ENCODE peak calls at places on chromosomes 2 and 18, in eight cellular contexts. G is T1000, O is anterior cingulate cortex, A is heart right ventricle, T is heart left ventricle, R is AG04450, F is T-helper 2 cell, K is hippocampal formation. Z is an unnamed sample.
A peak's percentile ranks its signal among the peaks of the same experiment; 100 is the strongest.

GRCh38 chr2:8539743-8540551 is 141.9 kb upstream of the ID2 start:
- DNase-seq in G (no peak), O (no peak), A (peak; percentile 44), T (peak; percentile 65), R (no peak), F (no peak), K (no peak), Z (no peak)

GRCh38 chr2:226660524-226660923 is 139.1 kb downstream of the IRS1 start:
- DNase-seq in G (no peak), O (no peak), A (peak; percentile 71), T (peak; percentile 54), R (peak; percentile 53), F (no peak), K (no peak), Z (no peak)

GRCh38 chr2:187640926-187641510 is 86.8 kb upstream of the TFPI start:
- DNase-seq in G (no peak), O (no peak), A (no peak), T (no peak), R (no peak), F (no peak), K (no peak), Z (no peak)

GRCh38 chr18:211582-211981 is 53.2 kb downstream of the USP14 start:
- DNase-seq in G (no peak), O (no peak), A (no peak), T (no peak), R (no peak), F (no peak), K (no peak), Z (no peak)

GRCh38 chr2:174634130-174635014 is 36.8 kb upstream of the WIPF1 start:
- DNase-seq in G (no peak), O (no peak), A (no peak), T (no peak), R (no peak), F (peak; percentile 59), K (no peak), Z (peak; percentile 7)

GRCh38 chr18:48678237-48679115 is 139.6 kb downstream of the CTIF start:
- DNase-seq in G (no peak), O (no peak), A (no peak), T (no peak), R (no peak), F (no peak), K (no peak), Z (no peak)

GRCh38 chr18:57497372-57498294 is 62.5 kb downstream of the ONECUT2 start:
- DNase-seq in G (no peak), O (no peak), A (no peak), T (no peak), R (no peak), F (no peak), K (no peak), Z (no peak)

GRCh38 chr2:99672766-99673375 is 183.1 kb upstream of the REV1 start:
- DNase-seq in G (no peak), O (no peak), A (no peak), T (no peak), R (no peak), F (no peak), K (no peak), Z (no peak)

GRCh38 chr2:46847726-46848421 is 67.7 kb downstream of the MCFD2 start:
- DNase-seq in G (no peak), O (no peak), A (no peak), T (no peak), R (no peak), F (no peak), K (no peak), Z (no peak)

GRCh38 chr2:176251928-176252327 is 17.3 kb upstream of the MTX2 start:
- DNase-seq in G (no peak), O (no peak), A (no peak), T (no peak), R (no peak), F (no peak), K (no peak), Z (no peak)

GRCh38 chr2:1990151-1990589 is 245.9 kb upstream of the PXDN start:
- DNase-seq in G (no peak), O (no peak), A (no peak), T (no peak), R (no peak), F (no peak), K (no peak), Z (no peak)

GRCh38 chr2:63029058-63029457 is 21.6 kb upstream of the OTX1 start:
- DNase-seq in G (no peak), O (no peak), A (no peak), T (no peak), R (no peak), F (no peak), K (no peak), Z (no peak)

GRCh38 chr2:196415384-196415783 is 224.1 kb upstream of the CCDC150 start:
- DNase-seq in G (no peak), O (no peak), A (no peak), T (no peak), R (no peak), F (no peak), K (no peak), Z (no peak)

GRCh38 chr2:142857247-142858154 is 20.0 kb upstream of the KYNU start:
- DNase-seq in G (no peak), O (no peak), A (no peak), T (no peak), R (no peak), F (no peak), K (no peak), Z (no peak)

GRCh38 chr2:108199726-108200125 is 40.0 kb upstream of the SULT1C3 start:
- DNase-seq in G (no peak), O (no peak), A (no peak), T (no peak), R (no peak), F (no peak), K (no peak), Z (no peak)

GRCh38 chr2:81283081-81283480 is 978.5 kb upstream of the LRRTM1 start:
- DNase-seq in G (no peak), O (no peak), A (no peak), T (no peak), R (no peak), F (no peak), K (no peak), Z (no peak)

GRCh38 chr2:100182494-100183355 is 40.3 kb upstream of the AFF3 start:
- DNase-seq in G (no peak), O (no peak), A (peak; percentile 47), T (peak; percentile 69), R (no peak), F (no peak), K (no peak), Z (no peak)

GRCh38 chr18:79477711-79478483 is 82.2 kb downstream of the NFATC1 start:
- DNase-seq in G (no peak), O (no peak), A (no peak), T (peak; percentile 9), R (no peak), F (no peak), K (no peak), Z (no peak)

GRCh38 chr2:229634574-229635185 is 79.7 kb downstream of the DNER start:
- DNase-seq in G (no peak), O (peak; percentile 80), A (no peak), T (no peak), R (no peak), F (no peak), K (peak; percentile 54), Z (no peak)

GRCh38 chr2:191637182-191638078 is 40.5 kb upstream of the NABP1 start:
- DNase-seq in G (no peak), O (no peak), A (no peak), T (no peak), R (no peak), F (no peak), K (no peak), Z (no peak)

GRCh38 chr2:75853441-75853840 is 142.7 kb upstream of the GCFC2 start:
- DNase-seq in G (no peak), O (no peak), A (no peak), T (no peak), R (no peak), F (no peak), K (no peak), Z (no peak)

GRCh38 chr2:150085478-150085877 is 402.0 kb downstream of the RND3 start:
- DNase-seq in G (no peak), O (no peak), A (no peak), T (no peak), R (no peak), F (no peak), K (no peak), Z (no peak)

GRCh38 chr2:85400023-85400422 is 10.1 kb downstream of the CAPG start:
- DNase-seq in G (no peak), O (no peak), A (no peak), T (no peak), R (no peak), F (no peak), K (no peak), Z (no peak)

GRCh38 chr18:10122116-10122515 is 208.3 kb downstream of the VAPA start:
- DNase-seq in G (peak; percentile 28), O (no peak), A (no peak), T (no peak), R (no peak), F (no peak), K (no peak), Z (no peak)

GRCh38 chr18:35022430-35023001 is 18.7 kb upstream of the MAPRE2 start:
- DNase-seq in G (no peak), O (no peak), A (no peak), T (no peak), R (no peak), F (no peak), K (no peak), Z (no peak)

GRCh38 chr2:239216614-239217273 is 184.1 kb downstream of the HDAC4 start:
- DNase-seq in G (no peak), O (no peak), A (no peak), T (no peak), R (no peak), F (no peak), K (no peak), Z (no peak)

GRCh38 chr2:159921752-159922404 is 123.9 kb upstream of the CD302 start:
- DNase-seq in G (no peak), O (peak; percentile 44), A (peak; percentile 72), T (peak; percentile 84), R (no peak), F (peak; percentile 38), K (no peak), Z (peak; percentile 51)

GRCh38 chr2:96824079-96824870 is 8.2 kb downstream of the CNNM3 start:
- DNase-seq in G (no peak), O (no peak), A (no peak), T (no peak), R (peak; percentile 41), F (no peak), K (no peak), Z (no peak)

GRCh38 chr18:76464281-76465259 is 30.5 kb downstream of the ZNF516 start:
- DNase-seq in G (no peak), O (no peak), A (no peak), T (no peak), R (no peak), F (no peak), K (no peak), Z (no peak)

GRCh38 chr2:177691177-177691576 is 298.6 kb downstream of the AGPS start:
- DNase-seq in G (no peak), O (no peak), A (no peak), T (no peak), R (no peak), F (no peak), K (no peak), Z (no peak)

GRCh38 chr18:51867767-51868166 is 472.2 kb upstream of the DCC start:
- DNase-seq in G (no peak), O (no peak), A (no peak), T (no peak), R (no peak), F (no peak), K (no peak), Z (no peak)

Z was measured in effector CD8-positive, alpha-beta T cell.